ENCODE peak calls at places on chromosomes 12 and 14, in seven cellular contexts. One of them, this sample, is unnamed.

GRCh38 chr14:65352964-65353530 is 59.5 kb upstream of the FUT8 start:
- DNase-seq in stimulated activated effector memory CD8-positive, alpha-beta T cell treated with anti-CD3 and anti-CD28 coated beads, Interleukin-12 subunit alpha, Interleukin-12 subunit beta, amount 100 ng/mL, for 72 hours: no peak
- DNase-seq in activated CD4-positive, alpha-beta T cell treated with anti-CD3 and anti-CD28 coated beads, Interleukin-2, amount 50 U/mL, for 1 hour: no peak
- DNase-seq in RPMI7951: peak
- DNase-seq in AG09319: no peak
- DNase-seq in Kasumi-1: no peak
- DNase-seq in WTC11: no peak
- DNase-seq in this sample: no peak

GRCh38 chr12:47397664-47398281 is 308.1 kb downstream of the RPAP3 start:
- DNase-seq in stimulated activated effector memory CD8-positive, alpha-beta T cell treated with anti-CD3 and anti-CD28 coated beads, Interleukin-12 subunit alpha, Interleukin-12 subunit beta, amount 100 ng/mL, for 72 hours: no peak
- DNase-seq in activated CD4-positive, alpha-beta T cell treated with anti-CD3 and anti-CD28 coated beads, Interleukin-2, amount 50 U/mL, for 1 hour: no peak
- DNase-seq in RPMI7951: peak
- DNase-seq in AG09319: peak
- DNase-seq in Kasumi-1: peak
- DNase-seq in WTC11: no peak
- DNase-seq in this sample: no peak

GRCh38 chr14:68279777-68280233 is 460.2 kb downstream of the RAD51B start:
- DNase-seq in stimulated activated effector memory CD8-positive, alpha-beta T cell treated with anti-CD3 and anti-CD28 coated beads, Interleukin-12 subunit alpha, Interleukin-12 subunit beta, amount 100 ng/mL, for 72 hours: no peak
- DNase-seq in activated CD4-positive, alpha-beta T cell treated with anti-CD3 and anti-CD28 coated beads, Interleukin-2, amount 50 U/mL, for 1 hour: no peak
- DNase-seq in RPMI7951: no peak
- DNase-seq in AG09319: no peak
- DNase-seq in Kasumi-1: no peak
- DNase-seq in WTC11: no peak
- DNase-seq in this sample: no peak

GRCh38 chr14:78902010-78902623 is 731.9 kb downstream of the NRXN3 start:
- DNase-seq in stimulated activated effector memory CD8-positive, alpha-beta T cell treated with anti-CD3 and anti-CD28 coated beads, Interleukin-12 subunit alpha, Interleukin-12 subunit beta, amount 100 ng/mL, for 72 hours: no peak
- DNase-seq in activated CD4-positive, alpha-beta T cell treated with anti-CD3 and anti-CD28 coated beads, Interleukin-2, amount 50 U/mL, for 1 hour: no peak
- DNase-seq in RPMI7951: no peak
- DNase-seq in AG09319: no peak
- DNase-seq in Kasumi-1: peak
- DNase-seq in WTC11: peak
- DNase-seq in this sample: peak

GRCh38 chr12:4939418-4940023 is 29.8 kb downstream of the KCNA1 start:
- DNase-seq in stimulated activated effector memory CD8-positive, alpha-beta T cell treated with anti-CD3 and anti-CD28 coated beads, Interleukin-12 subunit alpha, Interleukin-12 subunit beta, amount 100 ng/mL, for 72 hours: no peak
- DNase-seq in activated CD4-positive, alpha-beta T cell treated with anti-CD3 and anti-CD28 coated beads, Interleukin-2, amount 50 U/mL, for 1 hour: no peak
- DNase-seq in RPMI7951: no peak
- DNase-seq in AG09319: no peak
- DNase-seq in Kasumi-1: no peak
- DNase-seq in WTC11: no peak
- DNase-seq in this sample: peak

GRCh38 chr12:5173511-5174011 is 129.9 kb downstream of the KCNA5 start:
- DNase-seq in stimulated activated effector memory CD8-positive, alpha-beta T cell treated with anti-CD3 and anti-CD28 coated beads, Interleukin-12 subunit alpha, Interleukin-12 subunit beta, amount 100 ng/mL, for 72 hours: no peak
- DNase-seq in activated CD4-positive, alpha-beta T cell treated with anti-CD3 and anti-CD28 coated beads, Interleukin-2, amount 50 U/mL, for 1 hour: no peak
- DNase-seq in RPMI7951: peak
- DNase-seq in AG09319: no peak
- DNase-seq in Kasumi-1: no peak
- DNase-seq in WTC11: no peak
- DNase-seq in this sample: no peak

GRCh38 chr12:50187084-50187900 is 20.1 kb upstream of the CERS5 start:
- DNase-seq in stimulated activated effector memory CD8-positive, alpha-beta T cell treated with anti-CD3 and anti-CD28 coated beads, Interleukin-12 subunit alpha, Interleukin-12 subunit beta, amount 100 ng/mL, for 72 hours: no peak
- DNase-seq in activated CD4-positive, alpha-beta T cell treated with anti-CD3 and anti-CD28 coated beads, Interleukin-2, amount 50 U/mL, for 1 hour: no peak
- DNase-seq in RPMI7951: peak
- DNase-seq in AG09319: no peak
- DNase-seq in Kasumi-1: no peak
- DNase-seq in WTC11: no peak
- DNase-seq in this sample: no peak

GRCh38 chr14:96130854-96131253 is 73.8 kb upstream of the BDKRB2 start:
- DNase-seq in stimulated activated effector memory CD8-positive, alpha-beta T cell treated with anti-CD3 and anti-CD28 coated beads, Interleukin-12 subunit alpha, Interleukin-12 subunit beta, amount 100 ng/mL, for 72 hours: no peak
- DNase-seq in activated CD4-positive, alpha-beta T cell treated with anti-CD3 and anti-CD28 coated beads, Interleukin-2, amount 50 U/mL, for 1 hour: no peak
- DNase-seq in RPMI7951: peak
- DNase-seq in AG09319: no peak
- DNase-seq in Kasumi-1: no peak
- DNase-seq in WTC11: no peak
- DNase-seq in this sample: no peak

GRCh38 chr12:51246254-51246853 is 7.7 kb downstream of the DAZAP2 start:
- DNase-seq in stimulated activated effector memory CD8-positive, alpha-beta T cell treated with anti-CD3 and anti-CD28 coated beads, Interleukin-12 subunit alpha, Interleukin-12 subunit beta, amount 100 ng/mL, for 72 hours: no peak
- DNase-seq in activated CD4-positive, alpha-beta T cell treated with anti-CD3 and anti-CD28 coated beads, Interleukin-2, amount 50 U/mL, for 1 hour: no peak
- DNase-seq in RPMI7951: no peak
- DNase-seq in AG09319: no peak
- DNase-seq in Kasumi-1: peak
- DNase-seq in WTC11: no peak
- DNase-seq in this sample: peak

GRCh38 chr12:2495452-2496112 is 299.2 kb upstream of the FKBP4 start:
- DNase-seq in stimulated activated effector memory CD8-positive, alpha-beta T cell treated with anti-CD3 and anti-CD28 coated beads, Interleukin-12 subunit alpha, Interleukin-12 subunit beta, amount 100 ng/mL, for 72 hours: no peak
- DNase-seq in activated CD4-positive, alpha-beta T cell treated with anti-CD3 and anti-CD28 coated beads, Interleukin-2, amount 50 U/mL, for 1 hour: no peak
- DNase-seq in RPMI7951: no peak
- DNase-seq in AG09319: no peak
- DNase-seq in Kasumi-1: no peak
- DNase-seq in WTC11: no peak
- DNase-seq in this sample: no peak

GRCh38 chr12:64392221-64392620 is 1.7 kb upstream of the C12orf56 start:
- DNase-seq in stimulated activated effector memory CD8-positive, alpha-beta T cell treated with anti-CD3 and anti-CD28 coated beads, Interleukin-12 subunit alpha, Interleukin-12 subunit beta, amount 100 ng/mL, for 72 hours: no peak
- DNase-seq in activated CD4-positive, alpha-beta T cell treated with anti-CD3 and anti-CD28 coated beads, Interleukin-2, amount 50 U/mL, for 1 hour: no peak
- DNase-seq in RPMI7951: peak
- DNase-seq in AG09319: no peak
- DNase-seq in Kasumi-1: peak
- DNase-seq in WTC11: no peak
- DNase-seq in this sample: no peak

GRCh38 chr12:66011731-66012130 is 118.8 kb downstream of the LLPH start:
- DNase-seq in stimulated activated effector memory CD8-positive, alpha-beta T cell treated with anti-CD3 and anti-CD28 coated beads, Interleukin-12 subunit alpha, Interleukin-12 subunit beta, amount 100 ng/mL, for 72 hours: no peak
- DNase-seq in activated CD4-positive, alpha-beta T cell treated with anti-CD3 and anti-CD28 coated beads, Interleukin-2, amount 50 U/mL, for 1 hour: no peak
- DNase-seq in RPMI7951: peak
- DNase-seq in AG09319: peak
- DNase-seq in Kasumi-1: no peak
- DNase-seq in WTC11: no peak
- DNase-seq in this sample: no peak

GRCh38 chr12:76874027-76874426 is 4.8 kb downstream of the CSRP2 start:
- DNase-seq in stimulated activated effector memory CD8-positive, alpha-beta T cell treated with anti-CD3 and anti-CD28 coated beads, Interleukin-12 subunit alpha, Interleukin-12 subunit beta, amount 100 ng/mL, for 72 hours: no peak
- DNase-seq in activated CD4-positive, alpha-beta T cell treated with anti-CD3 and anti-CD28 coated beads, Interleukin-2, amount 50 U/mL, for 1 hour: no peak
- DNase-seq in RPMI7951: no peak
- DNase-seq in AG09319: peak
- DNase-seq in Kasumi-1: no peak
- DNase-seq in WTC11: no peak
- DNase-seq in this sample: no peak

GRCh38 chr14:61558271-61558670 is 137.0 kb upstream of the HIF1A start:
- DNase-seq in stimulated activated effector memory CD8-positive, alpha-beta T cell treated with anti-CD3 and anti-CD28 coated beads, Interleukin-12 subunit alpha, Interleukin-12 subunit beta, amount 100 ng/mL, for 72 hours: no peak
- DNase-seq in activated CD4-positive, alpha-beta T cell treated with anti-CD3 and anti-CD28 coated beads, Interleukin-2, amount 50 U/mL, for 1 hour: no peak
- DNase-seq in RPMI7951: peak
- DNase-seq in AG09319: no peak
- DNase-seq in Kasumi-1: no peak
- DNase-seq in WTC11: no peak
- DNase-seq in this sample: no peak

GRCh38 chr12:108526482-108527234 is 11.6 kb downstream of the FICD start:
- DNase-seq in stimulated activated effector memory CD8-positive, alpha-beta T cell treated with anti-CD3 and anti-CD28 coated beads, Interleukin-12 subunit alpha, Interleukin-12 subunit beta, amount 100 ng/mL, for 72 hours: no peak
- DNase-seq in activated CD4-positive, alpha-beta T cell treated with anti-CD3 and anti-CD28 coated beads, Interleukin-2, amount 50 U/mL, for 1 hour: no peak
- DNase-seq in RPMI7951: peak
- DNase-seq in AG09319: no peak
- DNase-seq in Kasumi-1: no peak
- DNase-seq in WTC11: no peak
- DNase-seq in this sample: no peak

GRCh38 chr14:47227051-47227600 is 448.3 kb downstream of the MDGA2 start:
- DNase-seq in stimulated activated effector memory CD8-positive, alpha-beta T cell treated with anti-CD3 and anti-CD28 coated beads, Interleukin-12 subunit alpha, Interleukin-12 subunit beta, amount 100 ng/mL, for 72 hours: no peak
- DNase-seq in activated CD4-positive, alpha-beta T cell treated with anti-CD3 and anti-CD28 coated beads, Interleukin-2, amount 50 U/mL, for 1 hour: no peak
- DNase-seq in RPMI7951: no peak
- DNase-seq in AG09319: no peak
- DNase-seq in Kasumi-1: peak
- DNase-seq in WTC11: no peak
- DNase-seq in this sample: no peak

This sample was measured in WERI-Rb-1.